ENCODE peak calls at places on chromosomes 13 and 19, in five cellular contexts. I is immature natural killer cell; M is activated naive CD4-positive, alpha-beta T cell treated with anti-CD3 and anti-CD28 coated beads, Interleukin-2, amount 50 U/mL, for 16 hours; L is omental fat pad; E is stimulated activated CD4-positive, alpha-beta T cell treated with anti-CD3 and anti-CD28 coated beads, Interleukin-15, amount 100 ng/mL, for 24 hours. B is an unnamed sample.

GRCh38 chr19:5036733-5037681 is 68.1 kb downstream of the KDM4B start:
- DNase-seq in I (no peak), L (no peak), M (no peak), E (no peak), B (no peak)

GRCh38 chr13:113982296-113982661 is 8.4 kb upstream of the C13orf46 start:
- DNase-seq in L (no peak), I (no peak), M (peak), E (no peak), B (peak)

GRCh38 chr13:46586766-46587509 is 34.0 kb downstream of the LRCH1 start:
- DNase-seq in L (no peak), E (no peak), M (no peak), I (no peak), B (no peak)

GRCh38 chr13:28273919-28274318 is 135.6 kb downstream of the PAN3 start:
- DNase-seq in L (no peak), I (no peak), E (no peak), M (no peak), B (no peak)

GRCh38 chr13:75796825-75797224 is 160.7 kb downstream of the LMO7 start:
- DNase-seq in L (no peak), M (no peak), I (no peak), E (no peak), B (no peak)

GRCh38 chr19:56091066-56091490 is 30.0 kb downstream of the ZNF787 start:
- DNase-seq in M (no peak), I (no peak), L (no peak), E (no peak), B (no peak)

GRCh38 chr13:80116107-80116506 is 224.8 kb downstream of the SPRY2 start:
- DNase-seq in M (no peak), E (no peak), I (no peak), L (no peak), B (no peak)

GRCh38 chr13:110312669-110313031 is 5.6 kb downstream of the COL4A2 start:
- DNase-seq in E (no peak), M (no peak), L (no peak), I (no peak), B (no peak)

GRCh38 chr19:13430790-13431582 is 75.3 kb downstream of the CACNA1A start:
- DNase-seq in E (peak), M (peak), I (peak), L (no peak), B (peak)